ENCODE peak calls at places on chromosome 11, in eight cellular contexts. One of them, this sample, is unnamed.
A peak's percentile ranks its signal among the peaks of the same experiment; 100 is the strongest.

GRCh38 chr11:86741489-86742435 is 58.6 kb upstream of the PRSS23 start:
- DNase-seq in dorsolateral prefrontal cortex: no peak
- DNase-seq in kidney epithelial cell: peak; percentile 75
- DNase-seq in left ventricle myocardium inferior: no peak
- DNase-seq in retinal pigment epithelial cell: no peak
- DNase-seq in A549: peak; percentile 64
- DNase-seq in upper lobe of right lung: no peak
- DNase-seq in astrocyte of the spinal cord: peak; percentile 92
- DNase-seq in this sample: peak; percentile 55

GRCh38 chr11:72814831-72815618 is 814 bp downstream of the ATG16L2 start:
- DNase-seq in dorsolateral prefrontal cortex: no peak
- DNase-seq in kidney epithelial cell: no peak
- DNase-seq in left ventricle myocardium inferior: no peak
- DNase-seq in retinal pigment epithelial cell: no peak
- DNase-seq in A549: peak; percentile 93
- DNase-seq in upper lobe of right lung: peak; percentile 75
- DNase-seq in astrocyte of the spinal cord: peak; percentile 68
- DNase-seq in this sample: no peak

GRCh38 chr11:122954455-122954854 is 27.2 kb downstream of the BSX start:
- DNase-seq in dorsolateral prefrontal cortex: no peak
- DNase-seq in kidney epithelial cell: no peak
- DNase-seq in left ventricle myocardium inferior: no peak
- DNase-seq in retinal pigment epithelial cell: no peak
- DNase-seq in A549: no peak
- DNase-seq in upper lobe of right lung: no peak
- DNase-seq in astrocyte of the spinal cord: no peak
- DNase-seq in this sample: no peak

GRCh38 chr11:20647976-20648565 is 21.3 kb upstream of the NELL1 start:
- DNase-seq in dorsolateral prefrontal cortex: peak; percentile 39
- DNase-seq in kidney epithelial cell: no peak
- DNase-seq in left ventricle myocardium inferior: no peak
- DNase-seq in retinal pigment epithelial cell: peak; percentile 2
- DNase-seq in A549: peak; percentile 59
- DNase-seq in upper lobe of right lung: no peak
- DNase-seq in astrocyte of the spinal cord: peak; percentile 52
- DNase-seq in this sample: peak; percentile 29

GRCh38 chr11:114705280-114706024 is 27.1 kb downstream of the NXPE2 start:
- DNase-seq in dorsolateral prefrontal cortex: no peak
- DNase-seq in kidney epithelial cell: no peak
- DNase-seq in left ventricle myocardium inferior: peak; percentile 33
- DNase-seq in retinal pigment epithelial cell: no peak
- DNase-seq in A549: no peak
- DNase-seq in upper lobe of right lung: no peak
- DNase-seq in astrocyte of the spinal cord: no peak
- DNase-seq in this sample: no peak

GRCh38 chr11:70694371-70694770 is 296.0 kb downstream of the CTTN start:
- DNase-seq in dorsolateral prefrontal cortex: peak; percentile 48
- DNase-seq in kidney epithelial cell: no peak
- DNase-seq in left ventricle myocardium inferior: no peak
- DNase-seq in retinal pigment epithelial cell: no peak
- DNase-seq in A549: no peak
- DNase-seq in upper lobe of right lung: no peak
- DNase-seq in astrocyte of the spinal cord: no peak
- DNase-seq in this sample: no peak

GRCh38 chr11:12735262-12735661 is 61.0 kb downstream of the TEAD1 start:
- DNase-seq in dorsolateral prefrontal cortex: no peak
- DNase-seq in kidney epithelial cell: no peak
- DNase-seq in left ventricle myocardium inferior: no peak
- DNase-seq in retinal pigment epithelial cell: no peak
- DNase-seq in A549: no peak
- DNase-seq in upper lobe of right lung: no peak
- DNase-seq in astrocyte of the spinal cord: no peak
- DNase-seq in this sample: no peak

GRCh38 chr11:123939317-123939716 is at the start of gene OR4D5:
- DNase-seq in dorsolateral prefrontal cortex: no peak
- DNase-seq in kidney epithelial cell: no peak
- DNase-seq in left ventricle myocardium inferior: no peak
- DNase-seq in retinal pigment epithelial cell: no peak
- DNase-seq in A549: no peak
- DNase-seq in upper lobe of right lung: no peak
- DNase-seq in astrocyte of the spinal cord: no peak
- DNase-seq in this sample: no peak

GRCh38 chr11:27350503-27350902 is 12.5 kb downstream of the CCDC34 start:
- DNase-seq in dorsolateral prefrontal cortex: no peak
- DNase-seq in kidney epithelial cell: no peak
- DNase-seq in left ventricle myocardium inferior: no peak
- DNase-seq in retinal pigment epithelial cell: no peak
- DNase-seq in A549: no peak
- DNase-seq in upper lobe of right lung: no peak
- DNase-seq in astrocyte of the spinal cord: peak; percentile 8
- DNase-seq in this sample: peak; percentile 81

GRCh38 chr11:109654091-109654490 is 232.1 kb downstream of the C11orf87 start:
- DNase-seq in dorsolateral prefrontal cortex: no peak
- DNase-seq in kidney epithelial cell: no peak
- DNase-seq in left ventricle myocardium inferior: no peak
- DNase-seq in retinal pigment epithelial cell: no peak
- DNase-seq in A549: no peak
- DNase-seq in upper lobe of right lung: no peak
- DNase-seq in astrocyte of the spinal cord: no peak
- DNase-seq in this sample: no peak

GRCh38 chr11:12773591-12773990 is 99.4 kb downstream of the TEAD1 start:
- DNase-seq in dorsolateral prefrontal cortex: no peak
- DNase-seq in kidney epithelial cell: no peak
- DNase-seq in left ventricle myocardium inferior: no peak
- DNase-seq in retinal pigment epithelial cell: no peak
- DNase-seq in A549: no peak
- DNase-seq in upper lobe of right lung: no peak
- DNase-seq in astrocyte of the spinal cord: no peak
- DNase-seq in this sample: no peak

GRCh38 chr11:44566559-44566949 is 1.1 kb downstream of the CD82 start:
- DNase-seq in dorsolateral prefrontal cortex: no peak
- DNase-seq in kidney epithelial cell: no peak
- DNase-seq in left ventricle myocardium inferior: no peak
- DNase-seq in retinal pigment epithelial cell: no peak
- DNase-seq in A549: no peak
- DNase-seq in upper lobe of right lung: no peak
- DNase-seq in astrocyte of the spinal cord: no peak
- DNase-seq in this sample: no peak
- H3K4me3 ChIP-seq in dorsolateral prefrontal cortex: peak overlapping the region; percentile 77
- H3K4me3 ChIP-seq in kidney epithelial cell: peak overlapping the region; percentile 62
- H3K4me3 ChIP-seq in left ventricle myocardium inferior: peak overlapping the region; percentile 77
- H3K4me3 ChIP-seq in retinal pigment epithelial cell: no peak overlapping the region
- H3K4me3 ChIP-seq in A549: no peak overlapping the region
- H3K4me3 ChIP-seq in upper lobe of right lung: peak overlapping the region; percentile 66
- H3K4me3 ChIP-seq in astrocyte of the spinal cord: peak overlapping the region; percentile 66
- H3K4me3 ChIP-seq in this sample: no peak overlapping the region

GRCh38 chr11:6602096-6602940 is 1.1 kb downstream of the RRP8 start:
- DNase-seq in dorsolateral prefrontal cortex: no peak
- DNase-seq in kidney epithelial cell: no peak
- DNase-seq in left ventricle myocardium inferior: no peak
- DNase-seq in retinal pigment epithelial cell: no peak
- DNase-seq in A549: no peak
- DNase-seq in upper lobe of right lung: no peak
- DNase-seq in astrocyte of the spinal cord: no peak
- DNase-seq in this sample: no peak
- TF ChIP-seq CTCF in dorsolateral prefrontal cortex: no peak
- TF ChIP-seq CTCF in kidney epithelial cell: no peak
- TF ChIP-seq CTCF in left ventricle myocardium inferior: no peak
- TF ChIP-seq CTCF in retinal pigment epithelial cell: no peak
- TF ChIP-seq CTCF in A549: no peak
- TF ChIP-seq CTCF in upper lobe of right lung: no peak
- TF ChIP-seq CTCF in astrocyte of the spinal cord: no peak
- TF ChIP-seq CTCF in this sample: no peak

GRCh38 chr11:8810331-8811301 is 100.4 kb upstream of the AKIP1 start:
- DNase-seq in dorsolateral prefrontal cortex: peak; percentile 73
- DNase-seq in kidney epithelial cell: no peak
- DNase-seq in left ventricle myocardium inferior: peak; percentile 81
- DNase-seq in retinal pigment epithelial cell: peak; percentile 48
- DNase-seq in A549: no peak
- DNase-seq in upper lobe of right lung: peak; percentile 91
- DNase-seq in astrocyte of the spinal cord: peak; percentile 89
- DNase-seq in this sample: no peak

GRCh38 chr11:8809185-8809584 is 101.8 kb upstream of the AKIP1 start:
- DNase-seq in dorsolateral prefrontal cortex: no peak
- DNase-seq in kidney epithelial cell: no peak
- DNase-seq in left ventricle myocardium inferior: no peak
- DNase-seq in retinal pigment epithelial cell: no peak
- DNase-seq in A549: no peak
- DNase-seq in upper lobe of right lung: no peak
- DNase-seq in astrocyte of the spinal cord: peak; percentile 37
- DNase-seq in this sample: no peak

GRCh38 chr11:8808226-8808585 is 102.8 kb upstream of the AKIP1 start:
- DNase-seq in dorsolateral prefrontal cortex: no peak
- DNase-seq in kidney epithelial cell: no peak
- DNase-seq in left ventricle myocardium inferior: no peak
- DNase-seq in retinal pigment epithelial cell: no peak
- DNase-seq in A549: no peak
- DNase-seq in upper lobe of right lung: no peak
- DNase-seq in astrocyte of the spinal cord: no peak
- DNase-seq in this sample: no peak

GRCh38 chr11:8811571-8811970 is 99.4 kb upstream of the AKIP1 start:
- DNase-seq in dorsolateral prefrontal cortex: no peak
- DNase-seq in kidney epithelial cell: no peak
- DNase-seq in left ventricle myocardium inferior: no peak
- DNase-seq in retinal pigment epithelial cell: no peak
- DNase-seq in A549: no peak
- DNase-seq in upper lobe of right lung: no peak
- DNase-seq in astrocyte of the spinal cord: no peak
- DNase-seq in this sample: no peak

DNA sequence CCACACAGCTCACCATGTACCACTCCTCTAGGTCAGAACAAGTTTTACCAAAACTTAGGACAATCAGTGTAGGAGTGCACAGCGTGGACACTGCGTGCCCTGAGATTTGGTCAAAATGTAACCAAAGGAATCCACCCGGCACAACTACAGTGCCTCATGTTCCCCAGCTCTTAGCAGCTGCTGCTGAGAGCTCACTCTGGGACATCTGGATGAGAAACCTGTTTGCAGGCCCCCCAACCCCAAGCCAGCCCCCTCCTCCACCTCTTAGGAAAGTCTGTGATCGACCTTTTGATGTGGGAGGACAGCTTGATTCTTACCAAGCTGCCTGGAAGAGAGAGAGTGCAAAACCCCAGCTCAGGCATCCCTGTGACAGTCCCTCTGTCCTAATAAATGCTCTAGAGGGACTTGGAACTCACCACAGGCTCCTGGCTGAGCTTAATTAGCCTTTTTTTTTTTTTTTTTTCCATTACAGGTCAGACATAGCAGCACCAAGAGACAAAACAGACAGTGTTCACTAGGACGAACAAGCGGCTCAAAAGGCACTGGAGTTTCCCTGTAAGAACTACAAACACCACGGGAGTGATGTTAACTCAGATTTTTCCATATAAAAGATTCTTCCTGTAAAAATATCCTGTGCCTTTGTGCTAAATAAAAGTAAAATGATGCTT is 101.2 kb upstream of the AKIP1 start:
- DNase-seq in dorsolateral prefrontal cortex: no peak
- DNase-seq in kidney epithelial cell: no peak
- DNase-seq in left ventricle myocardium inferior: no peak
- DNase-seq in retinal pigment epithelial cell: no peak
- DNase-seq in A549: no peak
- DNase-seq in upper lobe of right lung: no peak
- DNase-seq in astrocyte of the spinal cord: no peak
- DNase-seq in this sample: no peak
- H3K4me3 ChIP-seq in dorsolateral prefrontal cortex: peak overlapping the region; percentile 60
- H3K4me3 ChIP-seq in kidney epithelial cell: peak overlapping the region; percentile 67
- H3K4me3 ChIP-seq in left ventricle myocardium inferior: peak overlapping the region; percentile 78
- H3K4me3 ChIP-seq in retinal pigment epithelial cell: peak overlapping the region; percentile 82
- H3K4me3 ChIP-seq in A549: no peak overlapping the region
- H3K4me3 ChIP-seq in upper lobe of right lung: peak overlapping the region; percentile 61
- H3K4me3 ChIP-seq in astrocyte of the spinal cord: peak overlapping the region; percentile 65
- H3K4me3 ChIP-seq in this sample: peak overlapping the region; percentile 55

DNA sequence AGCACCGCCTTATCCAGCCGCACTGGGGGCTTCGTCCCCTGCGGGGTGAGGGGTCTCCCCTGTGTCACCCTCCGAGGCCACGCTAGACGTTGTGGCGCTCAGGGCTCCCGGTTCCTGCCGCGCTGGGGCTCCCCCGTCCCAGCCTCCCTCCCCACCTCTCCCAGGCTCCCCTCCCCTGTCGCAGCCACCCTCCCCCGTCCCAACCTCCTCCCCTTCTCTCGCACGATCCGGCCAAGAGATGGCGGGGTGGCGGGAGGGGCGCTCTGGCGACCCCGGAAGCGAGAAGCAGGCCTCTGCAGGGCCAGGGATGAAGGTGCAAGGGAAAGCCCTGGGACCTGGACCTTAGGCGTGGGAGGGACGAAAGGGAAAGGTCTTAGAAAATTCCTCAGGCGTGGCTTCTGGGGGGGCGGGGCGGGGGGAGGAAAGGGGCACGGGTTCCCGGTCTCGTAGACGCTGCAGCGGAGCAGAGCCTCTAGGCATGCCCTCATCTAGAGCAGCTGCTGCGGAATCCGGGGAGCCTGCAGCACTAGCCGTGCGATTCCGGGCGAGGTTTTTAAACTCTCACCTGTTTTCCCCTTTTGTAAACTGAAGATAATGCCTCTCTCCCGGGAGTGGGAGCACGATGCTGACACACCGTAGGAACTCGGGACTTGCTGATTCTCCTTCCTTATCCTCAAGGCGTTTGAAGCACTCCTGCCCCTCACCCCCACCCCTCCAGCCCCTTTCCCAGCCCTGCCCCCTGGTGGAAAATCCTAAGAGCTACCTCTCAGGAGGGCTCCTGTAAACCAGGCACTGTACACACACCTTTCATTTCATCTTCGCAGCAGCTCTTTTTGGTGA is 14.4 kb downstream of the KCNJ5 start:
- DNase-seq in dorsolateral prefrontal cortex: no peak
- DNase-seq in kidney epithelial cell: no peak
- DNase-seq in left ventricle myocardium inferior: no peak
- DNase-seq in retinal pigment epithelial cell: no peak
- DNase-seq in A549: peak; percentile 80
- DNase-seq in upper lobe of right lung: peak; percentile 78
- DNase-seq in astrocyte of the spinal cord: peak; percentile 17
- DNase-seq in this sample: no peak
- TF ChIP-seq CTCF in dorsolateral prefrontal cortex: no peak
- TF ChIP-seq CTCF in kidney epithelial cell: peak; percentile 72
- TF ChIP-seq CTCF in left ventricle myocardium inferior: peak; percentile 59
- TF ChIP-seq CTCF in retinal pigment epithelial cell: peak; percentile 61
- TF ChIP-seq CTCF in A549: peak; percentile 52
- TF ChIP-seq CTCF in upper lobe of right lung: peak; percentile 46
- TF ChIP-seq CTCF in astrocyte of the spinal cord: peak; percentile 43
- TF ChIP-seq CTCF in this sample: peak; percentile 42

DNA sequence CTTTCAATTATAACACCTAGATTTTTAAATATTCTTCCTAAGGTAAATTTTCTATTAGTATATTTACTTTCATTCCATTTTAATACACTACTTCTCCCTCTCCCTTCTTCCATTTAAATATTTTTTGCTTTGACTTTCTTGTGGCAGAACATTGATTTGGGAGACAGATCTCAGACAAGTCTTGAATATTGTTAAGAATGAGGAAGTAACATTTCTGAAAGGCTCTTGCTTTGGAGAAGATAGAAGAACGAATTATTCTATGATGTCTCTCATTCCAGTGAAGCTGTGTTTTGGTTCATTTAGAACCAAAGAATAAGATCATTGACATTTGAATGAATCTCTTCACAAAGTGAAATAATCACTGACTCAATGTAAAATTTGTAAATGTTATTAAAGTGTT is 2.4 kb downstream of the IPO7 start:
- DNase-seq in dorsolateral prefrontal cortex: no peak
- DNase-seq in kidney epithelial cell: no peak
- DNase-seq in left ventricle myocardium inferior: no peak
- DNase-seq in retinal pigment epithelial cell: no peak
- DNase-seq in A549: no peak
- DNase-seq in upper lobe of right lung: no peak
- DNase-seq in astrocyte of the spinal cord: no peak
- DNase-seq in this sample: no peak
- H3K4me3 ChIP-seq in dorsolateral prefrontal cortex: no peak overlapping the region
- H3K4me3 ChIP-seq in kidney epithelial cell: no peak overlapping the region
- H3K4me3 ChIP-seq in left ventricle myocardium inferior: peak overlapping the region; percentile 97
- H3K4me3 ChIP-seq in retinal pigment epithelial cell: no peak overlapping the region
- H3K4me3 ChIP-seq in A549: peak overlapping the region; percentile 74
- H3K4me3 ChIP-seq in upper lobe of right lung: no peak overlapping the region
- H3K4me3 ChIP-seq in astrocyte of the spinal cord: no peak overlapping the region
- H3K4me3 ChIP-seq in this sample: no peak overlapping the region

This sample was measured in astrocyte of the cerebellum.